ENCODE peak calls at places on chromosomes 16 and 17, in ten cellular contexts. X is thyroid gland; I is GM12865; Q is AG10803; F is sigmoid colon; Y is OCI-LY7; G is IMR-90; D is CD8-positive, alpha-beta T cell; J is heart right ventricle; N is mucosa of descending colon. L is an unnamed sample.

GRCh38 chr16:89319883-89320716 is 102.6 kb downstream of the ZNF778 start:
- DNase-seq in X (peak; percentile 43), I (peak; percentile 46), Q (peak; percentile 66), F (peak; percentile 77), Y (no peak), G (peak; percentile 85), D (no peak), J (peak; percentile 41), N (no peak), L (peak; percentile 86)

GRCh38 chr17:59533694-59534093 is 31.7 kb upstream of the DHX40 start:
- DNase-seq in X (no peak), I (no peak), Q (no peak), F (no peak), Y (no peak), G (no peak), D (no peak), J (no peak), N (no peak), L (no peak)

GRCh38 chr17:75130632-75131277 is 787 bp downstream of the NT5C start:
- DNase-seq in X (peak; percentile 51), I (peak; percentile 68), Q (peak; percentile 50), F (peak; percentile 84), Y (peak; percentile 82), G (peak; percentile 58), D (no peak), J (no peak), N (peak; percentile 67), L (peak; percentile 76)

GRCh38 chr17:38452719-38453118 is 24.5 kb downstream of the ARHGAP23 start:
- DNase-seq in X (no peak), I (no peak), Q (no peak), F (no peak), Y (no peak), G (no peak), D (no peak), J (no peak), N (no peak), L (no peak)

GRCh38 chr17:81295678-81296381 is 723 bp upstream of the SLC38A10 start:
- DNase-seq in X (peak; percentile 72), I (peak; percentile 77), Q (peak; percentile 47), F (no peak), Y (peak; percentile 89), G (peak; percentile 33), D (peak; percentile 16), J (no peak), N (peak; percentile 81), L (no peak)

GRCh38 chr17:74543406-74543805 is 2.5 kb downstream of the CD300C start:
- DNase-seq in X (no peak), I (no peak), Q (no peak), F (peak; percentile 44), Y (no peak), G (no peak), D (no peak), J (no peak), N (no peak), L (no peak)

GRCh38 chr17:48162946-48163506 is 55.5 kb downstream of the SNX11 start:
- DNase-seq in X (no peak), I (peak; percentile 57), Q (no peak), F (no peak), Y (no peak), G (no peak), D (no peak), J (no peak), N (no peak), L (no peak)

GRCh38 chr16:54282202-54282922 is 4.2 kb downstream of the IRX3 start:
- DNase-seq in X (peak; percentile 77), I (no peak), Q (peak; percentile 23), F (no peak), Y (no peak), G (no peak), D (no peak), J (peak; percentile 76), N (peak; percentile 64), L (peak; percentile 19)

GRCh38 chr17:62085511-62086408 is 20.7 kb upstream of the MED13 start:
- DNase-seq in X (peak; percentile 41), I (peak; percentile 78), Q (peak; percentile 69), F (no peak), Y (no peak), G (peak; percentile 62), D (no peak), J (no peak), N (no peak), L (peak; percentile 31)

GRCh38 chr17:81527591-81528383 is at the start of gene FSCN2:
- DNase-seq in X (peak; percentile 90), I (no peak), Q (no peak), F (no peak), Y (no peak), G (no peak), D (no peak), J (peak; percentile 8), N (no peak), L (peak; percentile 73)

GRCh38 chr16:85699224-85699558 is 10.4 kb upstream of the GINS2 start:
- DNase-seq in X (no peak), I (no peak), Q (no peak), F (no peak), Y (no peak), G (no peak), D (no peak), J (no peak), N (no peak), L (no peak)
- TF ChIP-seq CTCF in X (no peak), I (no peak), Q (no peak), F (no peak), Y (no peak), G (no peak), D (no peak), J (no peak), N (no peak), L (no peak)

DNA sequence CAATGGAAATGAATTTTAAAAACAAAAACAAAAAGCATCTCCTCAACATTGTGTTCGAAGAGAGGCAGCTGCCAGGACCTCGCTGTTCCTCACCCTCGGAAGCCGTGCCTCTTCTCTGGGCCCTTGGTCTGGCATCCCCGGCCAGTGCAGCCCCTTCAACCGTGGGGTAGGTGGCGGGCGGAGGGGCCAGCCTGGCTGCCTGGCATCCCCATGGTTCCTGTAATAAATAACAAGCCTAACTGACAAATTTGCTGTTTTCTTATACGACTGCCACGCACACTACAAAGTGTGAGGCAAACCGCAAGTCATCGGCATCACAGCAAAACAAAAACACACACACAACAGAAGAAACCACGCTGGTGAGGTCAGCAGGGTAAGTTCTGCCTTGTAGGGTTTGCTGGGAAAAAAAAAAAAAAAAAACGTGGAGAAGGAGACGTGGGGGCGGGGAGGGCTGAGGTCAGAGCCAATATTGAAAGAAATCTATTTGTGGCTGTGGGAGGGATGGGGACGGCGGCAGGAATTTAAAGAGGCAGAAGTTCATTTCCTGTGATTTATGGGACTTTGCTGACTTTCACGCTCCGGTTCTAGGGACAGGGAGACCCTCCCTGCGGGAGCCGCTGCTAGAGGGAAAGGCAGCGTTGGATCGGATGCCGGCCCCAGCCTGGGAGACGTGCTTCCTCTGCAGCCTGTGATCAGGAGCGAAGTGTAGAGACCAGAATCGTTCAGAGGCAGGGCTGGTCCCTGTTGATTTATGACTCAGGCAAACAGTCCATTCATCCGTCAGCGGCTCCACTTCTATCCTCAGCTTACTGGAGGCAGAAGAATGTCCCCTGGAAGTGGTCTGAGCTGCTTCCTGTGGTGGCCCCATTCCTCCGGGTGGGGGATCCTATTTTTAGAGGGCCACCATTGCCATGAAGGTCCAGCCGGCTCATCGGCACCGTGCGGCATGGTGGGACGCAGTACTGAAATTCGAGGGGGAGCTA is 162.8 kb downstream of the FOXL1 start:
- DNase-seq in X (peak; percentile 5), I (no peak), Q (peak; percentile 70), F (peak; percentile 50), Y (no peak), G (peak; percentile 80), D (no peak), J (peak; percentile 54), N (no peak), L (peak; percentile 79)
- H3K4me3 ChIP-seq in X (no peak overlapping the region), I (no peak overlapping the region), Q (peak overlapping the region; percentile 54), F (peak overlapping the region; percentile 18), Y (no peak overlapping the region), G (peak overlapping the region; percentile 37), D (no peak overlapping the region), J (peak overlapping the region; percentile 55), N (no peak overlapping the region), L (peak overlapping the region; percentile 37)

DNA sequence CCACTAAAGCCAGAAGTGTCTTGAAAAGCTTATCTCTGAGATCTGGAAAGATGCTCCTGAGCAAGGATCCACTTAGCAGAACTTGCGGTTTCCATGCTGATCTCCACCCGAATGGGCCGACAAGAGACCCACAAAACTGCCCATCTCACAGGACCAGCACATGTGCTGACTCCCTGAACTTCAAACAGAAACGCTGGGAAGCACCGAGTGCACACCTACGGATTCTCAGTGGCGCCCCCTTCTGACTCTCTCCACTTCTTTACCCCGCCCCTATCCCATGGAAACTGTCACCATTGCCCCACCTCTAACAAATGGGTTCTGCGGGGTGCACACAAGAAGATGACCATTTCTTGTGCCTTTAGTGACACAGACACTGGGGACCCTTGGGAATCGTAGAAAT is 21.4 kb downstream of the CDRT4 start:
- DNase-seq in X (no peak), I (no peak), Q (no peak), F (peak; percentile 37), Y (no peak), G (no peak), D (no peak), J (no peak), N (no peak), L (no peak)
- TF ChIP-seq CTCF in X (no peak), I (no peak), Q (no peak), F (no peak), Y (peak; percentile 27), G (peak; percentile 2), D (no peak), J (no peak), N (no peak), L (no peak)

GRCh38 chr17:8290043-8290442 is 1.6 kb downstream of the RANGRF start:
- DNase-seq in X (no peak), I (no peak), Q (no peak), F (no peak), Y (no peak), G (peak; percentile 34), D (no peak), J (no peak), N (no peak), L (peak; percentile 39)

GRCh38 chr17:8294361-8294760 is 839 bp downstream of the SLC25A35 start:
- DNase-seq in X (no peak), I (no peak), Q (no peak), F (no peak), Y (no peak), G (no peak), D (no peak), J (no peak), N (peak; percentile 37), L (no peak)

GRCh38 chr17:8292639-8293395 is 2.4 kb downstream of the SLC25A35 start:
- DNase-seq in X (no peak), I (peak; percentile 51), Q (no peak), F (no peak), Y (peak; percentile 72), G (no peak), D (no peak), J (no peak), N (no peak), L (no peak)

GRCh38 chr17:8300226-8300625 is 5.0 kb upstream of the SLC25A35 start:
- DNase-seq in X (no peak), I (no peak), Q (no peak), F (no peak), Y (no peak), G (no peak), D (no peak), J (no peak), N (no peak), L (no peak)

DNA sequence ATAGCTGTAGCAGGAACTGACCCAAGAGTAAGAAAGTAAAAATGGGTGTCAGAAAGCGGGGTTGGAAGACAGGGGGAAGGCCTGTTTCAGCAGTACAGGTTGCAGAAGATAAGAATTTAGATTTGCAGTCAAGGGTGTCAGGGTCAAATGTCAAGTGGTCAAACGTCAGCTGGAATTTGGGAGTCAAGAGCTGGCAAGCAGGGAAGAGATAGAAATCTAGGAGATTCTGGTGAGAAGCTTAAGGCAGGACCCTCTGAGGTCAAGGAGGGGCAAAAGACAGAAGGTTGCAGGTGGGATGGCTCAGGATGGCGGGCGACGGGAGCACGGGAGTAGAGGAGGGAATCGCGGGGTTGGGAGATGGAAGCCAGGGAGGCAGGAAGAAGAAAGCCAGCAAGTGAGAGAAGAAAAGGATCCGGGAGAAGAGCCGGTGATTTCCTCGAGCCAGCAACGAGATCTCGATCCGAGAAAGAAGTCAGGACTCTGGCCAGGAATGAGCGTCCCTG is 335 bp downstream of the SLC25A35 start:
- DNase-seq in X (no peak), I (peak; percentile 17), Q (no peak), F (no peak), Y (no peak), G (no peak), D (no peak), J (no peak), N (no peak), L (no peak)
- H3K4me3 ChIP-seq in X (peak overlapping the region; percentile 45), I (peak overlapping the region; percentile 84), Q (peak overlapping the region; percentile 68), F (peak overlapping the region; percentile 78), Y (peak overlapping the region; percentile 80), G (peak overlapping the region; percentile 46), D (peak overlapping the region; percentile 98), J (peak overlapping the region; percentile 78), N (peak overlapping the region; percentile 46), L (peak overlapping the region; percentile 66)

L was measured in foreskin fibroblast.